ENCODE peak calls at places on chromosomes 2 and 18, in four cellular contexts. K is heart left ventricle, U is A549, M is epithelial cell of esophagus. D is an unnamed sample.

GRCh38 chr2:2825062-2825461 is 494.0 kb upstream of the MYT1L start:
- DNase-seq in K (no peak), U (no peak), M (no peak), D (no peak)

GRCh38 chr2:28695245-28695647 is 56.4 kb upstream of the PPP1CB start:
- DNase-seq in K (no peak), U (no peak), M (no peak), D (no peak)

GRCh38 chr2:61443342-61444041 is 27.4 kb downstream of the USP34 start:
- DNase-seq in K (no peak), U (peak), M (no peak), D (peak)

GRCh38 chr2:236654496-236654895 is 84.9 kb downstream of the ACKR3 start:
- DNase-seq in K (peak), U (no peak), M (no peak), D (no peak)

GRCh38 chr18:48021273-48021914 is 90.9 kb upstream of the SMAD2 start:
- DNase-seq in K (no peak), U (no peak), M (no peak), D (no peak)

GRCh38 chr2:231918501-231919330 is 7.5 kb downstream of the NPPC start:
- DNase-seq in K (no peak), U (no peak), M (no peak), D (no peak)

GRCh38 chr2:240948086-240948485 is 42.0 kb downstream of the CROCC2 start:
- DNase-seq in K (no peak), U (no peak), M (no peak), D (no peak)

GRCh38 chr2:24853996-24854395 is 60.8 kb downstream of the CENPO start:
- DNase-seq in K (no peak), U (no peak), M (no peak), D (no peak)

GRCh38 chr2:74982581-74982980 is 24.1 kb downstream of the POLE4 start:
- DNase-seq in K (no peak), U (peak), M (peak), D (no peak)

GRCh38 chr2:65185012-65185411 is 42.6 kb upstream of the ACTR2 start:
- DNase-seq in K (no peak), U (no peak), M (no peak), D (no peak)

GRCh38 chr2:30148850-30149249 is 2.0 kb downstream of the YPEL5 start:
- DNase-seq in K (no peak), U (no peak), M (no peak), D (no peak)

GRCh38 chr2:64807417-64807816 is 153.7 kb upstream of the SERTAD2 start:
- DNase-seq in K (no peak), U (peak), M (peak), D (peak)

GRCh38 chr18:50194623-50195532 is at the start of gene MYO5B:
- DNase-seq in K (peak), U (peak), M (peak), D (peak)

GRCh38 chr2:96082211-96083063 is 33.9 kb downstream of the ADRA2B start:
- DNase-seq in K (no peak), U (no peak), M (no peak), D (no peak)

GRCh38 chr2:71882949-71883472 is 264.7 kb downstream of the CYP26B1 start:
- DNase-seq in K (peak), U (peak), M (peak), D (peak)

GRCh38 chr2:167140767-167141166 is 252.5 kb downstream of the XIRP2 start:
- DNase-seq in K (no peak), U (peak), M (peak), D (peak)

GRCh38 chr2:132496566-132496965 is 80.0 kb downstream of the GPR39 start:
- DNase-seq in K (no peak), U (no peak), M (no peak), D (no peak)

GRCh38 chr2:221629478-221629877 is 57.4 kb upstream of the EPHA4 start:
- DNase-seq in K (no peak), U (peak), M (peak), D (peak)

GRCh38 chr2:40202798-40203400 is 249.0 kb downstream of the SLC8A1 start:
- DNase-seq in K (no peak), U (no peak), M (peak), D (peak)

GRCh38 chr2:120064664-120065063 is 51.8 kb downstream of the EPB41L5 start:
- DNase-seq in K (no peak), U (no peak), M (no peak), D (no peak)

GRCh38 chr2:59969161-59969560 is 584.3 kb downstream of the BCL11A start:
- DNase-seq in K (no peak), U (no peak), M (no peak), D (no peak)

GRCh38 chr18:43271593-43272432 is 5.5 kb downstream of the SYT4 start:
- DNase-seq in K (no peak), U (peak), M (peak), D (peak)

GRCh38 chr2:219399716-219400478 is 12.2 kb upstream of the DNPEP start:
- DNase-seq in K (no peak), U (no peak), M (no peak), D (no peak)

GRCh38 chr2:149125031-149125725 is 86.7 kb downstream of the LYPD6B start:
- DNase-seq in K (no peak), U (no peak), M (peak), D (no peak)

GRCh38 chr2:171317492-171318125 is 116.2 kb downstream of the METTL8 start:
- DNase-seq in K (no peak), U (no peak), M (no peak), D (no peak)

GRCh38 chr2:27705851-27706622 is 42.3 kb downstream of the SLC4A1AP start:
- DNase-seq in K (peak), U (peak), M (peak), D (peak)

GRCh38 chr2:26792720-26793119 is 6.9 kb downstream of the CENPA start:
- DNase-seq in K (no peak), U (no peak), M (no peak), D (peak)

GRCh38 chr2:135965756-135966155 is 19.7 kb downstream of the DARS1 start:
- DNase-seq in K (no peak), U (no peak), M (no peak), D (no peak)

GRCh38 chr2:217903859-217904613 is 98.8 kb downstream of the TNS1 start:
- DNase-seq in K (peak), U (no peak), M (no peak), D (no peak)

GRCh38 chr18:25921677-25922421 is 168.6 kb downstream of the SS18 start:
- DNase-seq in K (no peak), U (peak), M (peak), D (peak)

GRCh38 chr2:74188018-74188601 is 9.4 kb upstream of the MOB1A start:
- DNase-seq in K (no peak), U (peak), M (peak), D (peak)

GRCh38 chr2:19021100-19021476 is 337.3 kb downstream of the OSR1 start:
- DNase-seq in K (no peak), U (peak), M (peak), D (peak)

GRCh38 chr2:168926621-168927386 is 25.7 kb downstream of the G6PC2 start:
- DNase-seq in K (no peak), U (no peak), M (peak), D (no peak)

GRCh38 chr2:77046339-77046738 is 475.8 kb downstream of the LRRTM4 start:
- DNase-seq in K (no peak), U (no peak), M (no peak), D (no peak)

GRCh38 chr18:52334307-52334706 is 5.7 kb upstream of the DCC start:
- DNase-seq in K (no peak), U (no peak), M (no peak), D (no peak)

GRCh38 chr2:20400306-20400705 is 46.6 kb upstream of the RHOB start:
- DNase-seq in K (no peak), U (no peak), M (no peak), D (no peak)

GRCh38 chr2:112342067-112342466 is 66.7 kb downstream of the ZC3H6 start:
- DNase-seq in K (no peak), U (no peak), M (peak), D (no peak)

GRCh38 chr2:146295080-146295670 is 1549.7 kb upstream of the ACVR2A start:
- DNase-seq in K (no peak), U (peak), M (no peak), D (no peak)

GRCh38 chr2:240648650-240649275 is 23.5 kb downstream of the GPR35 start:
- DNase-seq in K (no peak), U (no peak), M (no peak), D (no peak)

D was measured in kidney tubule cell.